ENCODE peak calls at places on chromosomes 7 and 10, in six cellular contexts. One of them, this sample, is unnamed.

GRCh38 chr7:139671967-139672366 is 105.8 kb downstream of the HIPK2 start:
- DNase-seq in LHCN-M2: no peak
- DNase-seq in EH: peak
- DNase-seq in A549: no peak
- DNase-seq in H4: no peak
- DNase-seq in activated CD4-positive, alpha-beta T cell treated with anti-CD3 and anti-CD28 coated beads, Interleukin-2, amount 10 ng/mL, durations not matched to agents 24 days and 14 days: no peak
- DNase-seq in this sample: no peak

GRCh38 chr7:148374698-148375259 is 215.8 kb upstream of the C7orf33 start:
- DNase-seq in LHCN-M2: no peak
- DNase-seq in EH: no peak
- DNase-seq in A549: no peak
- DNase-seq in H4: no peak
- DNase-seq in activated CD4-positive, alpha-beta T cell treated with anti-CD3 and anti-CD28 coated beads, Interleukin-2, amount 10 ng/mL, durations not matched to agents 24 days and 14 days: no peak
- DNase-seq in this sample: no peak

GRCh38 chr10:49596493-49596809 is 13.7 kb upstream of the SLC18A3 start:
- DNase-seq in LHCN-M2: no peak
- DNase-seq in EH: no peak
- DNase-seq in A549: no peak
- DNase-seq in H4: no peak
- DNase-seq in activated CD4-positive, alpha-beta T cell treated with anti-CD3 and anti-CD28 coated beads, Interleukin-2, amount 10 ng/mL, durations not matched to agents 24 days and 14 days: no peak
- DNase-seq in this sample: no peak

GRCh38 chr7:151837285-151838042 is 39.5 kb downstream of the PRKAG2 start:
- DNase-seq in LHCN-M2: no peak
- DNase-seq in EH: no peak
- DNase-seq in A549: no peak
- DNase-seq in H4: no peak
- DNase-seq in activated CD4-positive, alpha-beta T cell treated with anti-CD3 and anti-CD28 coated beads, Interleukin-2, amount 10 ng/mL, durations not matched to agents 24 days and 14 days: no peak
- DNase-seq in this sample: no peak

GRCh38 chr7:157058026-157058425 is 47.6 kb upstream of the MNX1 start:
- DNase-seq in LHCN-M2: no peak
- DNase-seq in EH: no peak
- DNase-seq in A549: no peak
- DNase-seq in H4: no peak
- DNase-seq in activated CD4-positive, alpha-beta T cell treated with anti-CD3 and anti-CD28 coated beads, Interleukin-2, amount 10 ng/mL, durations not matched to agents 24 days and 14 days: no peak
- DNase-seq in this sample: no peak

GRCh38 chr10:86083664-86084175 is 282.9 kb downstream of the GRID1 start:
- DNase-seq in LHCN-M2: no peak
- DNase-seq in EH: no peak
- DNase-seq in A549: no peak
- DNase-seq in H4: no peak
- DNase-seq in activated CD4-positive, alpha-beta T cell treated with anti-CD3 and anti-CD28 coated beads, Interleukin-2, amount 10 ng/mL, durations not matched to agents 24 days and 14 days: no peak
- DNase-seq in this sample: no peak

GRCh38 chr7:47100815-47101435 is 481.0 kb downstream of the TNS3 start:
- DNase-seq in LHCN-M2: peak
- DNase-seq in EH: peak
- DNase-seq in A549: peak
- DNase-seq in H4: peak
- DNase-seq in activated CD4-positive, alpha-beta T cell treated with anti-CD3 and anti-CD28 coated beads, Interleukin-2, amount 10 ng/mL, durations not matched to agents 24 days and 14 days: peak
- DNase-seq in this sample: peak

GRCh38 chr7:48839108-48839507 is 85.2 kb upstream of the CDC14C start:
- DNase-seq in LHCN-M2: peak
- DNase-seq in EH: no peak
- DNase-seq in A549: no peak
- DNase-seq in H4: peak
- DNase-seq in activated CD4-positive, alpha-beta T cell treated with anti-CD3 and anti-CD28 coated beads, Interleukin-2, amount 10 ng/mL, durations not matched to agents 24 days and 14 days: no peak
- DNase-seq in this sample: no peak

GRCh38 chr7:143896667-143897066 is 5.3 kb downstream of the TCAF1 start:
- DNase-seq in LHCN-M2: no peak
- DNase-seq in EH: no peak
- DNase-seq in A549: no peak
- DNase-seq in H4: no peak
- DNase-seq in activated CD4-positive, alpha-beta T cell treated with anti-CD3 and anti-CD28 coated beads, Interleukin-2, amount 10 ng/mL, durations not matched to agents 24 days and 14 days: no peak
- DNase-seq in this sample: no peak

This sample was measured in myocyte.